ENCODE peak calls at places on chromosome 22, in six cellular contexts. J is iPS-NIHi11, Y is HS-27A, T is upper lobe of right lung, V is cardiac fibroblast, Z is T follicular helper cell. N is an unnamed sample.

GRCh38 chr22:49344196-49344595 is 483.5 kb downstream of the BRD1 start:
- DNase-seq in J (no peak), Y (no peak), T (no peak), V (no peak), Z (no peak), N (no peak)

GRCh38 chr22:37496651-37497599 is 10.7 kb upstream of the MFNG start:
- DNase-seq in J (peak; percentile 75), Y (peak; percentile 91), T (no peak), V (peak; percentile 88), Z (no peak), N (no peak)

GRCh38 chr22:36280379-36280778 is 27.4 kb downstream of the APOL1 start:
- DNase-seq in J (no peak), Y (no peak), T (peak; percentile 59), V (no peak), Z (no peak), N (no peak)

GRCh38 chr22:49934891-49935557 is 16.6 kb downstream of the CRELD2 start:
- DNase-seq in J (peak; percentile 73), Y (no peak), T (peak; percentile 95), V (peak; percentile 85), Z (peak; percentile 74), N (peak; percentile 73)

GRCh38 chr22:35301370-35301874 is 1.7 kb downstream of the TOM1 start:
- DNase-seq in J (no peak), Y (peak; percentile 8), T (peak; percentile 84), V (peak; percentile 98), Z (no peak), N (no peak)

GRCh38 chr22:31895317-31896133 is 48.8 kb upstream of the YWHAH start:
- DNase-seq in J (no peak), Y (no peak), T (no peak), V (peak; percentile 44), Z (no peak), N (no peak)

GRCh38 chr22:48900626-48901025 is 927.0 kb downstream of the BRD1 start:
- DNase-seq in J (no peak), Y (no peak), T (peak; percentile 22), V (no peak), Z (no peak), N (no peak)

GRCh38 chr22:41365425-41365824 is 16.3 kb upstream of the TEF start:
- DNase-seq in J (no peak), Y (no peak), T (no peak), V (no peak), Z (no peak), N (no peak)

GRCh38 chr22:20021196-20022181 is 579 bp downstream of the TANGO2 start:
- DNase-seq in J (no peak), Y (no peak), T (peak; percentile 83), V (peak; percentile 63), Z (no peak), N (no peak)

GRCh38 chr22:49230194-49230577 is 597.5 kb downstream of the BRD1 start:
- DNase-seq in J (peak; percentile 79), Y (no peak), T (no peak), V (no peak), Z (no peak), N (no peak)

GRCh38 chr22:34105461-34106062 is 185.3 kb upstream of the LARGE1 start:
- DNase-seq in J (peak; percentile 68), Y (no peak), T (peak; percentile 72), V (peak; percentile 1), Z (no peak), N (no peak)

GRCh38 chr22:27670701-27671412 is 130.7 kb downstream of the MN1 start:
- DNase-seq in J (peak; percentile 87), Y (no peak), T (no peak), V (peak; percentile 56), Z (no peak), N (no peak)

GRCh38 chr22:50105529-50106100 is 15.8 kb downstream of the MOV10L1 start:
- DNase-seq in J (no peak), Y (no peak), T (no peak), V (peak; percentile 69), Z (no peak), N (no peak)

GRCh38 chr22:38411016-38411415 is 44.0 kb downstream of the KCNJ4 start:
- DNase-seq in J (peak; percentile 1), Y (no peak), T (no peak), V (no peak), Z (no peak), N (no peak)

GRCh38 chr22:44915441-44915840 is 94.4 kb downstream of the PHF21B start:
- DNase-seq in J (no peak), Y (no peak), T (peak; percentile 44), V (no peak), Z (no peak), N (no peak)

GRCh38 chr22:37462983-37463382 is 23.2 kb downstream of the MFNG start:
- DNase-seq in J (peak; percentile 84), Y (no peak), T (no peak), V (peak; percentile 57), Z (no peak), N (no peak)

GRCh38 chr22:38271927-38272372 is 860 bp downstream of the TMEM184B start:
- DNase-seq in J (peak; percentile 45), Y (no peak), T (peak; percentile 81), V (peak; percentile 20), Z (no peak), N (no peak)

GRCh38 chr22:35544189-35544588 is 3.6 kb downstream of the RASD2 start:
- DNase-seq in J (no peak), Y (no peak), T (no peak), V (no peak), Z (no peak), N (no peak)

GRCh38 chr22:45537734-45538181 is 35.1 kb downstream of the FBLN1 start:
- DNase-seq in J (no peak), Y (no peak), T (no peak), V (peak; percentile 80), Z (no peak), N (no peak)

GRCh38 chr22:43921361-43921760 is 2.2 kb upstream of the PNPLA3 start:
- DNase-seq in J (no peak), Y (peak; percentile 74), T (no peak), V (peak; percentile 48), Z (no peak), N (no peak)

GRCh38 chr22:19212302-19212870 is 33.9 kb upstream of the SLC25A1 start:
- DNase-seq in J (no peak), Y (no peak), T (no peak), V (no peak), Z (no peak), N (no peak)

GRCh38 chr22:17313591-17313990 is 55.7 kb upstream of the CECR2 start:
- DNase-seq in J (no peak), Y (no peak), T (no peak), V (no peak), Z (no peak), N (no peak)

GRCh38 chr22:45290410-45290936 is 5.7 kb downstream of the UPK3A start:
- DNase-seq in J (peak; percentile 49), Y (no peak), T (no peak), V (peak; percentile 42), Z (no peak), N (no peak)

GRCh38 chr22:47837703-47838102 is 1075.3 kb downstream of the TBC1D22A start:
- DNase-seq in J (no peak), Y (no peak), T (no peak), V (peak; percentile 13), Z (no peak), N (no peak)

GRCh38 chr22:22986640-22987039 is 83.7 kb upstream of the GNAZ start:
- DNase-seq in J (no peak), Y (no peak), T (no peak), V (no peak), Z (no peak), N (no peak)

GRCh38 chr22:37012262-37012904 is 6.9 kb downstream of the TST start:
- DNase-seq in J (no peak), Y (no peak), T (no peak), V (peak; percentile 11), Z (no peak), N (no peak)

GRCh38 chr22:42791721-42792452 is 65.2 kb downstream of the ARFGAP3 start:
- DNase-seq in J (no peak), Y (no peak), T (peak; percentile 73), V (peak; percentile 44), Z (no peak), N (no peak)

GRCh38 chr22:40960137-40960536 is 9.0 kb downstream of the RBX1 start:
- DNase-seq in J (no peak), Y (no peak), T (no peak), V (no peak), Z (no peak), N (no peak)

GRCh38 chr22:29798318-29798717 is 31.1 kb downstream of the UQCR10 start:
- DNase-seq in J (no peak), Y (no peak), T (no peak), V (no peak), Z (no peak), N (no peak)

GRCh38 chr22:28766628-28767027 is 5.9 kb upstream of the CCDC117 start:
- DNase-seq in J (no peak), Y (no peak), T (no peak), V (no peak), Z (no peak), N (no peak)

GRCh38 chr22:45917146-45917545 is 59.8 kb downstream of the WNT7B start:
- DNase-seq in J (no peak), Y (no peak), T (no peak), V (no peak), Z (no peak), N (no peak)

N was measured in effector CD4-positive, alpha-beta T cell.